ENCODE peak calls at places on chromosome 15, in nine cellular contexts. F is A549, A is tibial nerve, U is ovary, D is upper lobe of left lung, J is esophagus muscularis mucosa, L is transverse colon, C is GM12878, G is HepG2. H is an unnamed sample.
A peak's percentile ranks its signal among the peaks of the same experiment; 100 is the strongest.

GRCh38 chr15:72790302-72790955 is 6.9 kb upstream of the ADPGK start:
- DNase-seq in F (no peak), A (no peak), U (no peak), D (no peak), J (no peak), L (no peak), C (no peak), G (no peak), H (no peak)

GRCh38 chr15:51697150-51697549 is 15.8 kb downstream of the SCG3 start:
- DNase-seq in F (no peak), A (no peak), U (no peak), D (no peak), J (no peak), L (no peak), C (no peak), G (no peak), H (no peak)

GRCh38 chr15:100001405-100001804 is 268.2 kb upstream of the LYSMD4 start:
- DNase-seq in F (no peak), A (no peak), U (no peak), D (no peak), J (no peak), L (no peak), C (no peak), G (no peak), H (no peak)

GRCh38 chr15:58510715-58511465 is 79.1 kb downstream of the LIPC start:
- DNase-seq in F (no peak), A (no peak), U (no peak), D (no peak), J (no peak), L (no peak), C (no peak), G (no peak), H (no peak)

GRCh38 chr15:61069369-61070075 is 159.6 kb downstream of the RORA start:
- DNase-seq in F (no peak), A (no peak), U (no peak), D (no peak), J (no peak), L (no peak), C (no peak), G (no peak), H (no peak)

GRCh38 chr15:48680841-48681240 is 35.3 kb upstream of the FBN1 start:
- DNase-seq in F (no peak), A (no peak), U (no peak), D (no peak), J (no peak), L (no peak), C (no peak), G (no peak), H (no peak)

GRCh38 chr15:82798104-82798503 is 7.8 kb downstream of the FSD2 start:
- DNase-seq in F (no peak), A (no peak), U (no peak), D (no peak), J (no peak), L (no peak), C (no peak), G (no peak), H (no peak)

GRCh38 chr15:84818221-84819131 is 1.3 kb downstream of the ALPK3 start:
- DNase-seq in F (peak; percentile 43), A (no peak), U (no peak), D (no peak), J (no peak), L (no peak), C (no peak), G (peak; percentile 74), H (no peak)

GRCh38 chr15:45328663-45329062 is 49.7 kb downstream of the GATM start:
- DNase-seq in F (no peak), A (no peak), U (no peak), D (no peak), J (no peak), L (no peak), C (no peak), G (no peak), H (no peak)

GRCh38 chr15:51629612-51630011 is 7.0 kb upstream of the DMXL2 start:
- DNase-seq in F (no peak), A (no peak), U (no peak), D (peak; percentile 45), J (no peak), L (no peak), C (no peak), G (no peak), H (no peak)

DNA sequence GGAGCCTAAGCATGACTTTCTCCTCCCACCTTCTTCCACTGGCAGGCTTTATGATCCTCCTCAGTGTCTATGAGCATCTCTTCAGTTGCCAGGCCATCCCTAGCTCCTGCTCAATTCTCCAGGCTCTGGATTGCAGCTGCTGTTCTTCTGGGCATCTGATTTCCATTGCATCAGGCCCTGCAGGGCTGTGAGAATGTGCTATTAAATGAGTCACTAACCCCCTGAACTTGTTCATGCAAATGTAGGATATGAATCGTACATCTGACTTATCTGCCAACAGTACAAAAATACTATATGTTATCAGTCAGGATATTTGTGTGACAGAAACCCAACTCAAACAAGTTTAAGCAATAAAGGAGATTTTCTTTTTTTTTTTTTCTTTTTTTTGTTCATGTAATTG is 11.9 kb downstream of the GPR176 start:
- DNase-seq in F (no peak), A (no peak), U (no peak), D (no peak), J (no peak), L (no peak), C (no peak), G (no peak), H (no peak)
- TF ChIP-seq EP300 in F (no peak), A (no peak), U (no peak), D (no peak), J (no peak), L (no peak), C (no peak), G (no peak), H (no peak)

DNA sequence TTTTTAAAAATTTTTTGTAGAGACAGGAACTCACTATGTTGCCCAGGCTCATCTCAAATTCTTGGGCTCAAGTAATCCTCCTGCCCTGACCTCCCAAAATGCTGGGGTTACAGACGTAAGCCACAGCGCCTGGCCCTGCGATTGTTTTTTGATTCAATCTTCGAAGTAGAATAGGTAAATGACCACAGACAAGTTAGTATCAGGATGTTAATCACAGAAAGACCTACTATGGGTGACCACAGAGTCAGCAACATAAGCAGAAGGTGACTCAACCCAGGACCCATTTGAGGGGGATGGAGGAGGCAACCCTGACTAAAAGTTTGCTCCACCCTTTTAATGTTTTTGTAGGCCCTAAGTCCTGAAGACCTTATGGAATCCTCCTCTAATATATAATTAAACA is 10.0 kb upstream of the USP3 start:
- DNase-seq in F (no peak), A (no peak), U (no peak), D (no peak), J (peak; percentile 29), L (no peak), C (no peak), G (no peak), H (no peak)
- TF ChIP-seq POLR2A in F (no peak), A (no peak), U (no peak), D (no peak), J (no peak), L (no peak), C (no peak), G (no peak), H (no peak)

DNA sequence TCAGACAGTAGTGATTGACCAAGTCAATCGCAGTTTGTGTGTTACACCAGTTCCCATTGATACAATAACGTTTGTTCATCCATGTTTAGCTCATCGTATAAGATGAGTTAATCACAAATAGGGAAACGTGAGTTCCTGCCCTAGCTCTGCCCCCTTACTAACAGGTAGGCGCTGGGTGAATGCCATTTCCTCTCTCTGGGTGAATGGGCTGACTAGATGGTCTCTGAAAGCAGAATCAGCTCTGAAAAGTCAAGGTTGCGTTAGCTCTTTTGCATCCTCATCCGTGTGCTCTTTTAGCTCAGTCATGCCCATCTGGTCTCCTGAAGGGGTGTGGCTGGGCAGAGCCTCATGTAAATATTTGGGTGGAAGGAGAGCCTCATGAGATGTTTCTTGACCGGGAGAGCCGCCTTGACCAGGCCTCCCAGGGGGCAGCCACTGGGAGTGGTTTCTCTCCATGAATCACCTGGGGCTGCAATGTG is 108.2 kb upstream of the RASGRP1 start:
- DNase-seq in F (peak; percentile 5), A (no peak), U (no peak), D (no peak), J (no peak), L (peak; percentile 19), C (peak; percentile 86), G (no peak), H (no peak)
- TF ChIP-seq EP300 in F (no peak), A (no peak), U (no peak), D (no peak), J (no peak), L (no peak), C (no peak), G (no peak), H (no peak)

GRCh38 chr15:65056106-65056505 is 10.9 kb downstream of the SLC51B start:
- DNase-seq in F (no peak), A (no peak), U (peak; percentile 13), D (no peak), J (no peak), L (no peak), C (no peak), G (no peak), H (no peak)

GRCh38 chr15:65052956-65053355 is 7.8 kb downstream of the SLC51B start:
- DNase-seq in F (no peak), A (no peak), U (peak; percentile 1), D (no peak), J (no peak), L (no peak), C (no peak), G (no peak), H (no peak)

GRCh38 chr15:65055201-65055870 is 10.1 kb downstream of the SLC51B start:
- DNase-seq in F (no peak), A (no peak), U (peak; percentile 10), D (no peak), J (no peak), L (peak; percentile 67), C (no peak), G (no peak), H (peak; percentile 48)

GRCh38 chr15:65056868-65057548 is 10.8 kb downstream of the RASL12 start:
- DNase-seq in F (peak; percentile 76), A (no peak), U (peak; percentile 9), D (no peak), J (no peak), L (peak; percentile 57), C (no peak), G (peak; percentile 96), H (peak; percentile 56)

GRCh38 chr15:65054333-65055200 is 9.4 kb downstream of the SLC51B start:
- DNase-seq in F (peak; percentile 79), A (peak; percentile 69), U (peak; percentile 75), D (peak; percentile 70), J (no peak), L (peak; percentile 79), C (no peak), G (peak; percentile 64), H (peak; percentile 80)
- TF ChIP-seq POLR2A in F (no peak), A (no peak), U (peak; percentile 32), D (no peak), J (no peak), L (no peak), C (no peak), G (no peak), H (no peak)

H was measured in stomach.